ENCODE peak calls at places on chromosomes 16 and 17, in six cellular contexts. D, Q, S, W, I and U are unnamed samples.

GRCh38 chr17:8803531-8804416 is 4.6 kb upstream of the MFSD6L start:
- DNase-seq in D (no peak), Q (peak), I (no peak), W (no peak), S (peak), U (no peak)

GRCh38 chr16:70157477-70158260 is 15.9 kb upstream of the CLEC18C start:
- DNase-seq in I (no peak), D (no peak), W (no peak), Q (no peak), S (no peak), U (no peak)

GRCh38 chr17:42182927-42183734 is 2.1 kb downstream of the HCRT start:
- DNase-seq in D (peak), W (no peak), S (no peak), I (peak), Q (peak), U (no peak)

GRCh38 chr17:74744714-74745547 is 3.5 kb upstream of the NHERF1 start:
- DNase-seq in W (peak), D (peak), I (peak), S (peak), Q (peak), U (peak)

GRCh38 chr17:57294629-57295501 is 38.5 kb downstream of the MSI2 start:
- DNase-seq in S (no peak), Q (peak), D (peak), I (peak), W (no peak), U (no peak)

GRCh38 chr16:30429418-30429677 is 482 bp downstream of the DCTPP1 start:
- DNase-seq in W (no peak), I (no peak), D (no peak), S (no peak), Q (no peak), U (no peak)

GRCh38 chr17:68867759-68868516 is 87.3 kb downstream of the ABCA8 start:
- DNase-seq in I (no peak), D (no peak), S (no peak), W (no peak), Q (no peak), U (no peak)

GRCh38 chr17:19978206-19978802 is 676 bp upstream of the AKAP10 start:
- DNase-seq in Q (peak), W (peak), D (no peak), S (no peak), I (peak), U (no peak)

GRCh38 chr17:59914274-59914854 is 21.4 kb downstream of the RPS6KB1 start:
- DNase-seq in S (no peak), W (peak), D (peak), Q (peak), I (peak), U (peak)

GRCh38 chr16:25093208-25094061 is 18.1 kb upstream of the LCMT1 start:
- DNase-seq in W (no peak), Q (no peak), D (no peak), S (no peak), I (no peak), U (no peak)

GRCh38 chr16:67268136-67268579 is 11.2 kb upstream of the PLEKHG4 start:
- DNase-seq in S (no peak), I (peak), D (peak), Q (peak), W (peak), U (no peak)

GRCh38 chr16:14088155-14088753 is 17.1 kb downstream of the MRTFB start:
- DNase-seq in S (no peak), W (peak), D (no peak), I (peak), Q (no peak), U (no peak)

GRCh38 chr17:2776589-2777241 is 19.5 kb upstream of the RAP1GAP2 start:
- DNase-seq in D (no peak), S (peak), Q (peak), W (peak), I (no peak), U (peak)

GRCh38 chr16:9159839-9160550 is 68.6 kb downstream of the HAPSTR1 start:
- DNase-seq in Q (peak), D (peak), W (peak), S (peak), I (peak), U (peak)

GRCh38 chr17:78132086-78132676 is 1.6 kb downstream of the TMC8 start:
- DNase-seq in Q (peak), S (peak), D (no peak), I (no peak), W (peak), U (no peak)

GRCh38 chr16:8323153-8323552 is 267.2 kb downstream of the TMEM114 start:
- DNase-seq in D (no peak), Q (no peak), S (no peak), W (no peak), I (no peak), U (no peak)

GRCh38 chr16:21260870-21261791 is 17.0 kb downstream of the CRYM start:
- DNase-seq in W (no peak), I (peak), D (peak), Q (no peak), S (no peak), U (no peak)

GRCh38 chr16:69829338-69829737 is 67.2 kb downstream of the WWP2 start:
- DNase-seq in W (no peak), Q (no peak), I (no peak), D (no peak), S (no peak), U (no peak)

GRCh38 chr16:62954144-62955032 is 918.1 kb upstream of the CDH8 start:
- DNase-seq in S (no peak), D (no peak), I (no peak), Q (peak), W (no peak), U (peak)

GRCh38 chr16:27235055-27235937 is 32.0 kb downstream of the KDM8 start:
- DNase-seq in Q (peak), D (peak), I (peak), W (peak), S (no peak), U (no peak)

GRCh38 chr17:66654341-66654740 is 180.6 kb upstream of the CACNG5 start:
- DNase-seq in W (no peak), D (peak), I (peak), Q (no peak), S (no peak), U (no peak)

GRCh38 chr17:31907342-31907975 is 6.0 kb upstream of the UTP6 start:
- DNase-seq in S (no peak), W (no peak), Q (peak), I (no peak), D (peak), U (no peak)

GRCh38 chr16:73012341-73012740 is 35.6 kb downstream of the ZFHX3 start:
- DNase-seq in I (no peak), W (no peak), Q (no peak), D (no peak), S (no peak), U (no peak)

GRCh38 chr16:85103096-85104079 is 8.9 kb downstream of the CIBAR2 start:
- DNase-seq in D (no peak), Q (no peak), W (no peak), S (no peak), I (no peak), U (no peak)

GRCh38 chr17:78242024-78242742 is 10.8 kb downstream of the TMEM235 start:
- DNase-seq in Q (no peak), D (peak), I (peak), W (no peak), S (no peak), U (no peak)

GRCh38 chr17:50272711-50273653 is 1.3 kb upstream of the TMEM92 start:
- DNase-seq in I (peak), Q (peak), D (peak), S (peak), W (peak), U (peak)

GRCh38 chr17:8332688-8333087 is 7.0 kb upstream of the ODF4 start:
- DNase-seq in I (no peak), S (no peak), Q (peak), W (peak), D (no peak), U (no peak)

GRCh38 chr16:66287916-66288315 is 78.6 kb upstream of the CDH5 start:
- DNase-seq in D (no peak), Q (no peak), I (no peak), S (no peak), W (no peak), U (no peak)

GRCh38 chr16:80150978-80151705 is 389.7 kb upstream of the DYNLRB2 start:
- DNase-seq in Q (no peak), I (no peak), W (no peak), S (no peak), D (peak), U (no peak)

GRCh38 chr17:27506348-27507218 is 50.3 kb downstream of the KSR1 start:
- DNase-seq in S (no peak), Q (peak), D (no peak), I (no peak), W (peak), U (no peak)

GRCh38 chr17:47615766-47616424 is 33.8 kb upstream of the KPNB1 start:
- DNase-seq in D (peak), W (peak), I (peak), S (no peak), Q (peak), U (peak)

GRCh38 chr16:6081320-6081976 is 983.9 kb upstream of the EEF2KMT start:
- DNase-seq in D (no peak), W (peak), Q (peak), S (peak), I (no peak), U (peak)

GRCh38 chr16:30958164-30959083 is 870 bp downstream of the SETD1A start:
- DNase-seq in I (peak), Q (peak), D (peak), S (peak), W (peak), U (peak)

DNA sequence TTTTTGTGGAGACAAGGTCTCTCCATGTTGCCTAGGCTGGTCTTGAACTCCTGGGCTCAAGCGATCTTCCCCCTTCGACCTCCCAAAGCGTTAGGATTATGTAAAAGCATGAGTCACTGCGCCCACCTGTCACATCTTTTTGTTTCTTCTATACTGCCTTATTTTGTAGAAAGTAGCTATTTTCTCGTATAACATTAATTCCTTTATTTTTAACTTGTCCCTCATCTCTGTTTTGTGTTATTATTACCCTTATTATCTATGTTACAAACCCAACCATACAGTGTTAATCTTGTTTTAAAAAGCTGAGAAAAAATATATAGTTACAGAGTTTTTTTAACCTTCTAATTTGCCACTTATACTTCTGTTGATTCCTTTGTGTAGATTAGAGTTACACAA is 1.4 kb upstream of the TXNDC11 start:
- DNase-seq in I (no peak), Q (no peak), D (no peak), S (no peak), W (no peak), U (no peak)
- H3K18ac ChIP-seq in I (no peak), Q (no peak), D (no peak), S (no peak), W (no peak), U (no peak)

GRCh38 chr16:3065742-3066439 is 451 bp downstream of the IL32 start:
- DNase-seq in W (no peak), D (no peak), S (no peak), I (no peak), Q (no peak), U (no peak)
- H3K4me3 ChIP-seq in W (no peak), D (peak), S (no peak), I (peak), Q (no peak), U (no peak)

GRCh38 chr16:86565181-86565631 is 1.4 kb upstream of the FOXC2 start:
- DNase-seq in I (no peak), Q (peak), D (no peak), S (no peak), W (no peak), U (no peak)

GRCh38 chr16:86562356-86562755 is 4.3 kb upstream of the FOXC2 start:
- DNase-seq in I (no peak), S (no peak), W (peak), Q (no peak), D (no peak), U (no peak)

GRCh38 chr16:86566601-86566965 is at the start of gene FOXC2:
- DNase-seq in I (peak), W (peak), S (peak), Q (peak), D (peak), U (peak)

GRCh38 chr16:86565644-86566511 is 751 bp upstream of the FOXC2 start:
- DNase-seq in D (no peak), W (no peak), I (no peak), S (no peak), Q (peak), U (no peak)

GRCh38 chr16:86563489-86564345 is 2.9 kb upstream of the FOXC2 start:
- DNase-seq in W (peak), I (peak), Q (peak), D (peak), S (peak), U (peak)
- H3K18ac ChIP-seq in W (no peak), I (peak), Q (no peak), D (no peak), S (no peak), U (no peak)

GRCh38 chr17:80262775-80263244 is 2.2 kb downstream of the RNF213 start:
- DNase-seq in S (no peak), I (no peak), Q (no peak), D (no peak), W (no peak), U (no peak)
- H3K4me3 ChIP-seq in S (peak), I (no peak), Q (no peak), D (no peak), W (no peak), U (no peak)